ENCODE peak calls at places on chromosome 20, in five cellular contexts. S is colonic mucosa, C is PC-3, G is mesendoderm, J is mammary epithelial cell. F is an unnamed sample.
A peak's percentile ranks its signal among the peaks of the same experiment; 100 is the strongest.

GRCh38 chr20:41002842-41003142 is 25.8 kb upstream of the TOP1 start:
- DNase-seq in S (no peak), G (no peak), J (no peak), C (no peak), F (no peak)

GRCh38 chr20:63702751-63703470 is 4.9 kb downstream of the ARFRP1 start:
- DNase-seq in J (no peak), S (no peak), G (no peak), C (no peak), F (no peak)

GRCh38 chr20:63463400-63464288 is 8.8 kb downstream of the KCNQ2 start:
- DNase-seq in S (no peak), C (no peak), G (no peak), J (no peak), F (no peak)

GRCh38 chr20:38782275-38782674 is 23.2 kb upstream of the PPP1R16B start:
- DNase-seq in G (no peak), J (no peak), C (no peak), S (no peak), F (no peak)

GRCh38 chr20:37423545-37423944 is 77.6 kb downstream of the SRC start:
- DNase-seq in C (no peak), S (no peak), J (no peak), G (no peak), F (no peak)

GRCh38 chr20:47040506-47041125 is 146.0 kb downstream of the EYA2 start:
- DNase-seq in C (no peak), J (no peak), G (no peak), S (no peak), F (no peak)

GRCh38 chr20:24829649-24830370 is 119.3 kb upstream of the CST7 start:
- DNase-seq in G (no peak), C (no peak), S (no peak), J (no peak), F (no peak)

GRCh38 chr20:17992224-17992637 is 23.4 kb downstream of the MGME1 start:
- DNase-seq in C (no peak), G (no peak), S (no peak), J (no peak), F (no peak)

GRCh38 chr20:15863735-15864134 is 709.5 kb downstream of the KIF16B start:
- DNase-seq in G (no peak), C (no peak), S (no peak), J (no peak), F (no peak)

GRCh38 chr20:58523916-58524315 is 8.7 kb upstream of the APCDD1L start:
- DNase-seq in G (no peak), S (no peak), J (no peak), C (no peak), F (no peak)

GRCh38 chr20:36399147-36399968 is 93.2 kb downstream of the DLGAP4 start:
- DNase-seq in C (peak; percentile 78), J (peak; percentile 53), S (peak; percentile 20), G (peak; percentile 96), F (peak; percentile 48)

GRCh38 chr20:35823147-35823546 is 51.3 kb downstream of the PHF20 start:
- DNase-seq in S (no peak), J (no peak), C (no peak), G (peak; percentile 26), F (no peak)

GRCh38 chr20:43508604-43509040 is 1.1 kb downstream of the L3MBTL1 start:
- DNase-seq in S (no peak), G (peak; percentile 96), J (no peak), C (no peak), F (no peak)

GRCh38 chr20:44959082-44959895 is 908 bp downstream of the TOMM34 start:
- DNase-seq in G (peak; percentile 66), J (peak; percentile 86), S (no peak), C (peak; percentile 94), F (peak; percentile 55)

GRCh38 chr20:21513881-21514540 is at the start of gene NKX2-2:
- DNase-seq in J (no peak), S (no peak), G (peak; percentile 89), C (no peak), F (no peak)

GRCh38 chr20:58131111-58131510 is 97.3 kb downstream of the ANKRD60 start:
- DNase-seq in J (no peak), G (peak; percentile 32), C (peak; percentile 30), S (no peak), F (no peak)

GRCh38 chr20:10469599-10469998 is 34.5 kb downstream of the SLX4IP start:
- DNase-seq in S (peak; percentile 44), G (peak; percentile 87), C (peak; percentile 87), J (peak; percentile 73), F (peak; percentile 29)

GRCh38 chr20:40251284-40251932 is 437.6 kb downstream of the MAFB start:
- DNase-seq in J (peak; percentile 48), C (peak; percentile 27), G (peak; percentile 76), S (peak; percentile 50), F (peak; percentile 39)

GRCh38 chr20:59138114-59138602 is 25.5 kb upstream of the ZNF831 start:
- DNase-seq in G (no peak), C (no peak), J (no peak), S (no peak), F (no peak)

GRCh38 chr20:41956316-41957050 is 338.3 kb upstream of the CHD6 start:
- DNase-seq in C (peak; percentile 28), S (no peak), G (peak; percentile 67), J (no peak), F (peak; percentile 17)

GRCh38 chr20:23228912-23229311 is 121.7 kb upstream of the NXT1 start:
- DNase-seq in J (peak; percentile 28), G (no peak), S (no peak), C (no peak), F (no peak)

GRCh38 chr20:38685853-38686473 is 38.3 kb upstream of the SLC32A1 start:
- DNase-seq in C (peak; percentile 68), J (peak; percentile 44), S (peak; percentile 38), G (peak; percentile 69), F (peak; percentile 79)

GRCh38 chr20:25076731-25077609 is 5.0 kb downstream of the VSX1 start:
- DNase-seq in S (no peak), C (peak; percentile 88), J (peak; percentile 65), G (no peak), F (peak; percentile 37)

DNA sequence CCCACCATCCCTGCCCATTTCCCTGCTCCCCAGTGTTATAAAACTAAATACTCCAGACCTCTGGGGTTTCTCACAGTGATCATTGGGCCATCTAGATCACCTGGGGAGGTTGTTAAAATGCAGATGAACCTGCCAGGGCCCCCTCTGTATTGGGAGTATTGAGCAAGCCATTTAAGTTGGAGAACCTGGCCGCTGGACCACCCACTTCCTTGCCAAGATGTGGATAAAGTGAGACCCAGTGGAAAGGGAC is 1.5 kb downstream of the ID1 start:
- DNase-seq in C (no peak), J (no peak), S (no peak), G (no peak), F (no peak)
- H3K9ac ChIP-seq in C (peak overlapping the region; percentile 90), J (peak overlapping the region; percentile 93), S (peak overlapping the region; percentile 99), G (peak overlapping the region; percentile 98), F (peak overlapping the region; percentile 62)

GRCh38 chr20:50399917-50400704 is 110.1 kb upstream of the PTPN1 start:
- DNase-seq in G (peak; percentile 45), J (peak; percentile 44), C (peak; percentile 49), S (no peak), F (no peak)
- H3K9ac ChIP-seq in G (no peak overlapping the region), J (no peak overlapping the region), C (no peak overlapping the region), S (no peak overlapping the region), F (no peak overlapping the region)

GRCh38 chr20:1467355-1468116 is 887 bp upstream of the NSFL1C start:
- DNase-seq in J (no peak), S (peak; percentile 66), G (peak; percentile 27), C (no peak), F (no peak)
- H3K9ac ChIP-seq in J (no peak overlapping the region), S (no peak overlapping the region), G (no peak overlapping the region), C (no peak overlapping the region), F (no peak overlapping the region)

GRCh38 chr20:34525709-34526416 is 9.6 kb downstream of the DYNLRB1 start:
- DNase-seq in C (peak; percentile 100), J (peak; percentile 99), G (peak; percentile 51), S (peak; percentile 87), F (no peak)
- H3K9ac ChIP-seq in C (peak overlapping the region; percentile 64), J (peak overlapping the region; percentile 45), G (no peak overlapping the region), S (no peak overlapping the region), F (no peak overlapping the region)

DNA sequence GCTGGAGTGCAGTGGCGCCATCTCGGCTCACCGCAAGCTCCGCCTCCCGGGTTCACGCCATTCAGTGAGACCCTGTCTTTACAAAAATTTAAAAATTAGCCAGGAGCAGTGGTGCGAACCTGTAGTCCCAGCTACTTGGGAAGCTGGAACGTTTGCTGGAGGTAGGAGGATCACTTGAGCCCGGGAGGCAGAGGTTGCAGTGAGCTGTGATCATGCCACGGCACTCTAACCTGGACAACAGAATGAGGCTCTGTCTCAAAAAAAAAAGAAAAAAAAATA is 5.7 kb upstream of the PARD6B start:
- DNase-seq in J (no peak), C (no peak), S (no peak), G (no peak), F (no peak)
- H3K9ac ChIP-seq in J (no peak overlapping the region), C (no peak overlapping the region), S (no peak overlapping the region), G (no peak overlapping the region), F (no peak overlapping the region)

DNA sequence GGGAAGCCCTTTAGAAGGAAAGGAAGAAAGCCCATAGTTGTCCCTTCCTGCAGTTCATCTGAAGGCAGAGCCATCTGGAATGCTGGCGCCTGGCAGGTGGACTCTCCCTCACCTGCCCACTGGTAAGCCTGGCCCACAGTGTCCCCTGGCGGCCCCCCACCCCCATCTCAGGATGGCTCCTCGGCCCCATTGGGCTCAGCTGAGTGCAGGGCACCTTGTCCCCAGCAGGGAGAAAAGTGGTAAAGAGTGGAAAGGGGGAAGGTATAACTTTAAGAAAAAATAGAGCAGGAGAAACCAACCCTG is 12.6 kb downstream of the SS18L1 start:
- DNase-seq in S (no peak), G (no peak), J (no peak), C (no peak), F (no peak)
- H3K9ac ChIP-seq in S (no peak overlapping the region), G (no peak overlapping the region), J (no peak overlapping the region), C (no peak overlapping the region), F (no peak overlapping the region)

DNA sequence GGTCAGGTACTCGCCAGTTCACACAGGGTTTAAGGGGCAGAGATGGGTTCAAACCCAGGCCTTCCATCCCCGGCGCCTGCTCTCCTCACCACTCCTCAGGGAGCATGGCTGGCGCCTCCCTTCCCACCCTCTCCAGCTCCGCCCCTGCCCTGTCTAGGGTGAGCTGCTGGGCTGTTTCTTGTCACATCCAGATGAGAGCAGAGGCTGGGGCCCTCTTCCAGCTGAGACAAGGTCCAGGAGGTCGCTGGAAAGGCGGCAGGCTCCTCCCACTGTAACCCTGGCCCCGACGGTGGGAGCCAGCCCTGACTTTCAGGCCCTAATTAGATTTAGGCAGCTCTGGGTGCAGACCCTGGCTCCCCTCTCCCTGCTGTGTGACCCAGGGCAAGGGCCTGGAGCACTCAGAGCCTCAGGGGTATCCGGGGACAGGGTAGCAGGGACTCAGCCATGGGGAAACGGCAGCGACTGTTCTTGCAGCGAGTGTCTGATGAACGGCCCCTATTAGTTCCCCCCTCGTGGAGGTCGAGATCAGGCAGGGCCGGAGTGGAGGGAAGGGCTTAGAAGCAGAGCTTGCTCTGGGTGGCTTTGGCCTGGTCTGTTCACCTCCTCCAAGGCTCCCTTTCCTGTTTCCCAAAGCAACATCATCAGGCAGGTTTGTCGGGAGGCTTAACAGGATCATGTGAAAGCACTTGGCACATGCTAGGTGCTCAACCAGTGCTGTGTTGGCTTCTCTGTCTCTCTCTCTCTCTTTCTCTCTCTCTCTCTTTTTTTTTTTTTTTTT is 33.4 kb downstream of the SNAI1 start:
- DNase-seq in S (no peak), C (no peak), J (no peak), G (peak; percentile 82), F (no peak)
- H3K9ac ChIP-seq in S (no peak overlapping the region), C (no peak overlapping the region), J (no peak overlapping the region), G (peak overlapping the region; percentile 57), F (no peak overlapping the region)

GRCh38 chr20:55054443-55054842 is 579.0 kb downstream of the DOK5 start:
- DNase-seq in G (no peak), J (peak; percentile 57), S (no peak), C (no peak), F (no peak)
- H3K9ac ChIP-seq in G (no peak overlapping the region), J (no peak overlapping the region), S (no peak overlapping the region), C (no peak overlapping the region), F (no peak overlapping the region)